ENCODE peak calls at places on chromosomes 16 and 17, in seven cellular contexts. W, Q, D, J, I, Y and L are unnamed samples.

GRCh38 chr16:85652431-85653221 is 36.1 kb downstream of the GINS2 start:
- DNase-seq in W (no peak), Q (peak), D (peak), J (no peak), I (no peak), Y (peak), L (no peak)

GRCh38 chr17:68705331-68706166 is 104.4 kb upstream of the FAM20A start:
- DNase-seq in W (no peak), Q (no peak), D (no peak), J (no peak), I (no peak), Y (no peak), L (no peak)

GRCh38 chr16:86880316-86881117 is 302.2 kb downstream of the FOXL1 start:
- DNase-seq in W (no peak), Q (no peak), D (no peak), J (no peak), I (no peak), Y (no peak), L (no peak)

GRCh38 chr17:33469911-33470310 is 176.8 kb upstream of the ASIC2 start:
- DNase-seq in W (no peak), Q (no peak), D (no peak), J (no peak), I (no peak), Y (no peak), L (no peak)

GRCh38 chr16:20854963-20855362 is 45.2 kb downstream of the DCUN1D3 start:
- DNase-seq in W (no peak), Q (no peak), D (no peak), J (no peak), I (no peak), Y (peak), L (no peak)

GRCh38 chr16:86626284-86626683 is 47.9 kb downstream of the FOXL1 start:
- DNase-seq in W (no peak), Q (no peak), D (no peak), J (no peak), I (no peak), Y (no peak), L (no peak)

GRCh38 chr17:82287849-82288601 is 14.5 kb upstream of the CSNK1D start:
- DNase-seq in W (no peak), Q (no peak), D (peak), J (peak), I (no peak), Y (peak), L (peak)

GRCh38 chr16:69188716-69189115 is 1.8 kb downstream of the SNTB2 start:
- DNase-seq in W (peak), Q (no peak), D (no peak), J (no peak), I (no peak), Y (no peak), L (no peak)

GRCh38 chr17:30332057-30332542 is 1.8 kb downstream of the TMIGD1 start:
- DNase-seq in W (no peak), Q (no peak), D (no peak), J (no peak), I (peak), Y (peak), L (no peak)

GRCh38 chr17:51128089-51128488 is 7.4 kb upstream of the SPAG9 start:
- DNase-seq in W (peak), Q (no peak), D (peak), J (peak), I (no peak), Y (no peak), L (no peak)

GRCh38 chr17:44759096-44759915 is 518 bp downstream of the ADAM11 start:
- DNase-seq in W (no peak), Q (peak), D (peak), J (no peak), I (no peak), Y (no peak), L (no peak)

GRCh38 chr16:51034481-51035109 is 116.5 kb downstream of the SALL1 start:
- DNase-seq in W (no peak), Q (no peak), D (no peak), J (no peak), I (no peak), Y (no peak), L (no peak)

GRCh38 chr16:49485663-49486062 is 112.1 kb downstream of the C16orf78 start:
- DNase-seq in W (no peak), Q (no peak), D (no peak), J (no peak), I (no peak), Y (no peak), L (no peak)

GRCh38 chr16:66508261-66508913 is 41.5 kb downstream of the TK2 start:
- DNase-seq in W (no peak), Q (no peak), D (no peak), J (no peak), I (no peak), Y (no peak), L (no peak)

GRCh38 chr17:305090-305976 is 47.3 kb downstream of the RPH3AL start:
- DNase-seq in W (no peak), Q (no peak), D (no peak), J (no peak), I (no peak), Y (no peak), L (no peak)

GRCh38 chr16:82135844-82136243 is 34.2 kb downstream of the MPHOSPH6 start:
- DNase-seq in W (no peak), Q (no peak), D (no peak), J (no peak), I (no peak), Y (peak), L (no peak)

GRCh38 chr17:13491916-13492315 is 109.8 kb downstream of the HS3ST3A1 start:
- DNase-seq in W (no peak), Q (no peak), D (no peak), J (no peak), I (no peak), Y (no peak), L (no peak)

GRCh38 chr16:86495357-86495701 is 15.0 kb upstream of the FOXF1 start:
- DNase-seq in W (no peak), Q (no peak), D (no peak), J (no peak), I (no peak), Y (no peak), L (no peak)

GRCh38 chr16:73071131-73071940 is 23.4 kb upstream of the ZFHX3 start:
- DNase-seq in W (peak), Q (peak), D (no peak), J (no peak), I (no peak), Y (peak), L (no peak)

GRCh38 chr16:76309639-76310335 is 32.6 kb downstream of the CNTNAP4 start:
- DNase-seq in W (no peak), Q (no peak), D (no peak), J (no peak), I (no peak), Y (no peak), L (no peak)

GRCh38 chr17:13025264-13025627 is 7.4 kb upstream of the ELAC2 start:
- DNase-seq in W (no peak), Q (no peak), D (no peak), J (no peak), I (no peak), Y (no peak), L (no peak)

GRCh38 chr16:12803203-12804093 is at the start of gene CPPED1:
- DNase-seq in W (peak), Q (peak), D (peak), J (peak), I (peak), Y (peak), L (peak)

GRCh38 chr17:59561042-59561441 is 4.4 kb upstream of the DHX40 start:
- DNase-seq in W (peak), Q (peak), D (peak), J (peak), I (no peak), Y (peak), L (peak)

GRCh38 chr17:41785091-41785875 is 1.2 kb downstream of the JUP start:
- DNase-seq in W (peak), Q (peak), D (peak), J (no peak), I (no peak), Y (no peak), L (no peak)

GRCh38 chr16:87815567-87815966 is 49.8 kb upstream of the KLHDC4 start:
- DNase-seq in W (no peak), Q (no peak), D (no peak), J (no peak), I (no peak), Y (peak), L (no peak)

GRCh38 chr16:83011101-83011720 is 384.4 kb downstream of the CDH13 start:
- DNase-seq in W (no peak), Q (no peak), D (no peak), J (no peak), I (no peak), Y (no peak), L (no peak)

GRCh38 chr16:4667203-4667983 is 26.0 kb upstream of the NUDT16L1 start:
- DNase-seq in W (no peak), Q (no peak), D (no peak), J (no peak), I (no peak), Y (no peak), L (no peak)

DNA sequence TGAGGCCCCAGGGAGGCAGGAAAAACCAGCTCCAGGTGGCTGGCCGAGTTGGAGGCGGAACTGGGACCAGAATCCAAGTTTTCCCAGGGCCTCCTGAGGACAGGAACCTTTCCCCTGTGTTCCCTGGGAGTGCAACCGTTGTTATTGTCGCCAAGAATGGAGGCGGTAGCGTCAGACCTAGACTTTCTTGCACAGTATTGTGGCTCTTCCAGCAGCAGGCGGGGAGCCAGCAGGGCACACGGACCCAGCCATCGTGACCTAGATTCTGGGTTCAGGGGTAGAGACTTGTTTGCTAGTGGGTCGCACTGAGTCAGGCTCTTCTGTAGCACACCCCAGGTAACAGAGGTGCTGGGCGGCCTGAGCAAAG is 667 bp upstream of the KIF19 start:
- DNase-seq in W (peak), Q (no peak), D (no peak), J (no peak), I (no peak), Y (no peak), L (no peak)
- TF ChIP-seq REST in W (no peak), Q (no peak), D (no peak), J (no peak), I (no peak), Y (no peak), L (no peak)

DNA sequence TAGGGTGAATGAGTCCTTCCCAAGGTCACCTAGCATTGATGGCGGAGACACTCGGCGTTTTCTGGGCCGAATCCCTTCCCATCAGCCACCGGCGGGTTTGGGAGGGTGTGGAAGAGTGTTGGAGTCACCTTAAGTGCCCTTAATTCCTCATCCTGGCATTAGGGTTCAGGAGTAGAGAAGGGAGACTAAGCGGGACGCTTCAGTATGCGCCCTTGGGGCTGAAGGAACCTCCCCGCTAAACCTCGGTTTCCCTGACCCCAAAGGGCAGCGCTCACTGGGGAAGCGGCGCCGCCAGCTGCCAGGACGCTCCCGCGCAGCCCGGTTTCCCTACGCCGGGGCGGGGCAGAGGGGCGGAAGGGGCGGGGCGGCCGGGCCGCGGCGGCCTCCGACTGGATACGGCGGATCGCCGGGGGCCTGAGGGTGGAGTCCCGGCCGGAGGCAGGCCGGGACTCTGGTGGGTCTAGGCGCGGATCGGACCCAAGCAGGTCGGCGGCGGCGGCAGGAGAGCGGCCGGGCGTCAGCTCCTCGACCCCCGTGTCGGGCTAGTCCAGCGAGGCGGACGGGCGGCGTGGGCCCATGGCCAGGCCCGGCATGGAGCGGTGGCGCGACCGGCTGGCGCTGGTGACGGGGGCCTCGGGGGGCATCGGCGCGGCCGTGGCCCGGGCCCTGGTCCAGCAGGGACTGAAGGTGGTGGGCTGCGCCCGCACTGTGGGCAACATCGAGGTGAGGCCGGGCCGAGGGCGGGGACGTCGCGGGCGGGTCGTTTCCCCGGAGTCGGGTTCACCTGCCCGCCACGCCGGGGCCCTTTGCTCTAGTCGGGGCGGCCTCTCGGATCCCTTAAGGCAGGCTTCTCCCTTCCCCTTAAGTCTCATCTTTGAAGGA is at the start of gene DHRS11:
- DNase-seq in W (peak), Q (peak), D (peak), J (peak), I (no peak), Y (peak), L (peak)
- TF ChIP-seq CTCF in W (no peak), Q (no peak), D (peak), J (no peak), I (peak), Y (peak), L (no peak)

GRCh38 chr16:1983053-1983543 is 895 bp upstream of the GFER start:
- DNase-seq in W (no peak), Q (no peak), D (no peak), J (no peak), I (no peak), Y (no peak), L (no peak)

GRCh38 chr16:1981972-1982574 is 804 bp upstream of the NOXO1 start:
- DNase-seq in W (no peak), Q (no peak), D (no peak), J (no peak), I (no peak), Y (peak), L (no peak)

GRCh38 chr16:1985466-1986150 is 1.6 kb downstream of the GFER start:
- DNase-seq in W (no peak), Q (no peak), D (no peak), J (no peak), I (no peak), Y (no peak), L (no peak)

GRCh38 chr16:1983544-1984346 is at the start of gene GFER:
- DNase-seq in W (peak), Q (peak), D (peak), J (peak), I (peak), Y (peak), L (no peak)

DNA sequence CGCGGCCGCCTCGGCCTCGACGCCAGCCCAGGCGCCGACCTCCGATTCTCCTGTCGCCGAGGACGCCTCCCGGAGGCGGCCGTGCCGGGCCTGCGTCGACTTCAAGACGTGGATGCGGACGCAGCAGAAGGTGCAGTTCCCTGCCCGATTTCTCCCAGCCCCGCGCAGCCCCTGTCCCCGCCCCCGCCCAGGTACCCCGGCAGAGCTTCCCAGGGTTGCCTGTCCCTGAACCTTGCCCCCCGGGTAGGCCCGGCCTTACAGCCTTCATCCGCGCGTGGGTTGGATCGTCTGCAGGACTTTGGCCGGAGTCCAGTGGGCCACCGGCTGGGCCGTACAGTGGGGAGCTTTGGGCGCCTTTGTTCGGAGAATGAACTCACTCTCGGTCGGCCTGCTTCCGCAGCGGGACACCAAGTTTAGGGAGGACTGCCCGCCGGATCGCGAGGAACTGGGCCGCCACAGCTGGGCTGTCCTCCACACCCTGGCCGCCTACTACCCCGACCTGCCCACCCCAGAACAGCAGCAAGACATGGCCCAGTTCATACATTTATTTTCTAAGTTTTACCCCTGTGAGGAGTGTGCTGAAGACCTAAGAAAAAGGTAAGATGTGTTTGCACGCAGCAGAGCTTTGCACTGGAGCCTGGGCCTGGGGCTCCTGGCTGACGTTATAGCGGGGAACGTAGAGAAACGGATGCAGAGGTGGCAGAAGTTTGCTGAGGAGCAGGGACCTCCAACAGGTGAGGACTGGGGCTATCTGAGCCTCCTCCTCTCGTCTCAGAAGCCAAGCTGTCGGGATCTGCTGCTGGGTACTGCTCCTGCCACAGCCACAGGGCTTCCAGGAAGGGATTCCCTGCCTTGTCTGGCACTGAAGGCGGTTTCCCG is 593 bp downstream of the GFER start:
- DNase-seq in W (peak), Q (no peak), D (peak), J (no peak), I (no peak), Y (peak), L (no peak)
- TF ChIP-seq POLR2AphosphoS5 in W (no peak), Q (no peak), D (no peak), J (no peak), I (no peak), Y (peak), L (peak)

DNA sequence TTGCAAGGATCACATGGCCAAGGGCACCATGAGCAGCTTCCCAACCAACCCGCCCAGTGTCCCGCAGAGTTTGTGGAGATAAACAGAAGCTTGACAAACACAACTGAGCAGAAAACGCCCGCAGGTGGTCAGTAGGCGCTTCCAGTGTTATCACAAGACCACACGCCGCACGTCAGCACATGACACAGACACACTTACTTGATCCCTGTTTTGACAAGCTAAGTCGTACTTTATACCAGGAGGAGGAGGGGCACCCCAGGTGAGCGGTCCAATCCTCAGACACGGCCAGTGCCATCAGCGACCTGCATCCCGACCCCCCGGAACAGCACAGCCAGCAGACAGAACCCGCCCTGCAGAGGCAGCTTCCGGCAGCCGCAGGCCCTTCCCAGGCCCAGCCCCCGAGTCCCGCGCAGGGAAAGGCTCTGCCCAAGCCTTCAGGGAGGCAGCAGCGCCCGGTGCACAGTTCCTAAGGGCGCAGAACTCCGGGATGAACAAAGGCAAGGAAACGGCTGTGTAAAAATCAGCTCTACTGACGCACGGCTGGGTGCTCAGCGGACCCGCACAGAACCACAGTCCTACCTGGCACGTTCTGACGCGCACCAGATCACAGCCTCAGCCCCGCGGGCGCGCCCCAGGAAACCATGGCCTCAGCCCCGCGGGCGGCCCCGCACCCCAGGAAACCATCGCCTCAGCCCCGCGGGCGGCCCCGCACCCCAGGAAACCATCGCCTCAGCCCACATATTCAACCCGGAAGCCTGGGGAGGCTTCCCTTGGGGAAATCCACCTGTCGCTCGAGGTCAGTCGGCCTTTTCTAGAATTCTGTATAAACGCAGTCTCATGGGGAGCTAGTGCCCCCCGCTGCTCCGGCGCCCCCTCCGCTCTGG is 27.8 kb downstream of the AXIN1 start:
- DNase-seq in W (peak), Q (no peak), D (peak), J (no peak), I (no peak), Y (no peak), L (no peak)
- TF ChIP-seq REST in W (no peak), Q (no peak), D (no peak), J (no peak), I (no peak), Y (no peak), L (no peak)

DNA sequence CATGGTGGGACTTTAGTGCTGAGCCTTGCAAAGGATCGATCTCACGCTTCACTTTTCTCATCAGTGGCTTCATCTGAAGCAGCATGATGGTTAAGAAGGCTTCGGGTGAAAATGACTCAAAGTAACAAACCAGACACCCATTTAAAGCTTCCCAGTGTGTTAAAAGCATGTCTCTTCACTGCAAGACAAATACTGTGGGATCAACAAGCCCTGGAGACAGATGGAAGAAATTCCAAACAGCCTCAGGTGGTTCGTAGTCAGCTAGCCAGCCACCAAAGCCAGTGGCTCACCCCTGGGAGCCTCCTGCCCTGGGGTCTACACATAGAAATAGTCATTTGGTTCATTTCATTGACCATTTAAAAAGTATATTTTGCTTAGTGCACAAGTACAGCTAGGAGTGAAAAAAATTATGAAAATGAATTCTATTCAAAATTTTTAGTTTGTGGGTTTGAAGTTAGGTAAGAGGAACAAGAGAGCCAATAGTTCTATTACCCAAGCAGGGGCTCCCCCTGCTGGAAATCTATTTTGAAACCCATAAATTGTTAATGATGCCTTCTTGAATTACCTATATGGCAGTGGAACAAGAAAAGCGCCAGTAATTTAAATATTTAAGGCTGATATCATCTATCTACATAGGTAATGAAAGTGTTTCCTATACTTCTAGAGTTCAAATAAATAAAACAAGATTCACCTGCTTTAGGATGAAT is 51.6 kb downstream of the PMP22 start:
- DNase-seq in W (peak), Q (peak), D (peak), J (no peak), I (no peak), Y (no peak), L (no peak)
- TF ChIP-seq CTCF in W (peak), Q (peak), D (peak), J (peak), I (no peak), Y (peak), L (no peak)